ENCODE peak calls at places on chromosomes 6 and 20, in seven cellular contexts. X, V, Z, Q, W, H and Y are unnamed samples.

GRCh38 chr6:115456848-115457247 is 603.8 kb downstream of the FRK start:
- DNase-seq in X (no peak), V (no peak), Z (no peak), Q (peak; percentile 46), W (peak; percentile 60), H (no peak), Y (no peak)

GRCh38 chr6:159180001-159180400 is 10.8 kb downstream of the FNDC1 start:
- DNase-seq in X (peak; percentile 14), V (no peak), Z (no peak), Q (no peak), W (no peak), H (no peak), Y (no peak)

GRCh38 chr6:105522626-105523322 is 119.9 kb upstream of the PREP start:
- DNase-seq in X (peak; percentile 58), V (no peak), Z (peak; percentile 35), Q (no peak), W (no peak), H (peak; percentile 15), Y (no peak)

GRCh38 chr6:170462366-170463020 is 90.6 kb downstream of the PSMB1 start:
- DNase-seq in X (no peak), V (no peak), Z (no peak), Q (no peak), W (no peak), H (no peak), Y (no peak)

GRCh38 chr6:39189915-39190544 is 39.2 kb downstream of the KCNK5 start:
- DNase-seq in X (peak; percentile 3), V (peak; percentile 31), Z (no peak), Q (peak; percentile 87), W (peak; percentile 27), H (peak; percentile 84), Y (no peak)

GRCh38 chr6:124742971-124743370 is 219.3 kb upstream of the RNF217 start:
- DNase-seq in X (no peak), V (no peak), Z (no peak), Q (no peak), W (no peak), H (no peak), Y (no peak)

GRCh38 chr6:92364948-92365386 is 1054.4 kb downstream of the EPHA7 start:
- DNase-seq in X (peak; percentile 31), V (no peak), Z (peak; percentile 46), Q (no peak), W (no peak), H (no peak), Y (no peak)

GRCh38 chr20:11168026-11168425 is 494.2 kb upstream of the JAG1 start:
- DNase-seq in X (peak; percentile 61), V (no peak), Z (no peak), Q (no peak), W (no peak), H (no peak), Y (no peak)

GRCh38 chr6:157427969-157428368 is 47.0 kb downstream of the ZDHHC14 start:
- DNase-seq in X (no peak), V (no peak), Z (no peak), Q (no peak), W (no peak), H (no peak), Y (no peak)

GRCh38 chr6:44253307-44254101 is 3.8 kb downstream of the SLC35B2 start:
- DNase-seq in X (no peak), V (no peak), Z (peak; percentile 62), Q (peak; percentile 75), W (no peak), H (peak; percentile 68), Y (peak; percentile 63)

GRCh38 chr6:45462190-45463134 is 84.7 kb upstream of the SUPT3H start:
- DNase-seq in X (no peak), V (no peak), Z (no peak), Q (no peak), W (no peak), H (no peak), Y (no peak)

GRCh38 chr6:9461161-9461560 is 953.7 kb downstream of the TFAP2A start:
- DNase-seq in X (no peak), V (no peak), Z (no peak), Q (no peak), W (no peak), H (no peak), Y (no peak)

GRCh38 chr6:135936606-135937005 is 85.1 kb downstream of the PDE7B start:
- DNase-seq in X (peak; percentile 98), V (no peak), Z (peak; percentile 83), Q (no peak), W (no peak), H (no peak), Y (peak; percentile 62)

GRCh38 chr6:4804095-4804494 is 27.9 kb downstream of the CDYL start:
- DNase-seq in X (peak; percentile 77), V (no peak), Z (peak; percentile 85), Q (no peak), W (no peak), H (peak; percentile 22), Y (no peak)

GRCh38 chr6:112198582-112198981 is 55.8 kb downstream of the LAMA4 start:
- DNase-seq in X (no peak), V (no peak), Z (no peak), Q (no peak), W (no peak), H (no peak), Y (no peak)

GRCh38 chr6:13400772-13401171 is 72.4 kb upstream of the TBC1D7 start:
- DNase-seq in X (no peak), V (no peak), Z (no peak), Q (no peak), W (no peak), H (no peak), Y (no peak)

GRCh38 chr20:47531468-47531867 is 29.8 kb downstream of the NCOA3 start:
- DNase-seq in X (no peak), V (no peak), Z (no peak), Q (no peak), W (no peak), H (no peak), Y (no peak)

GRCh38 chr6:34066284-34066571 is 79.7 kb downstream of the GRM4 start:
- DNase-seq in X (no peak), V (no peak), Z (no peak), Q (no peak), W (no peak), H (no peak), Y (no peak)

GRCh38 chr6:27700337-27700736 is 211.9 kb downstream of the OR2B2 start:
- DNase-seq in X (no peak), V (no peak), Z (no peak), Q (no peak), W (no peak), H (no peak), Y (no peak)

GRCh38 chr20:40314278-40314677 is 374.8 kb downstream of the MAFB start:
- DNase-seq in X (no peak), V (no peak), Z (no peak), Q (no peak), W (no peak), H (no peak), Y (no peak)

GRCh38 chr20:1266167-1266973 is at the start of gene SNPH:
- DNase-seq in X (peak; percentile 76), V (peak; percentile 49), Z (peak; percentile 83), Q (peak; percentile 82), W (peak; percentile 47), H (peak; percentile 69), Y (no peak)

GRCh38 chr20:13392391-13392790 is 171.3 kb downstream of the ISM1 start:
- DNase-seq in X (no peak), V (no peak), Z (no peak), Q (no peak), W (no peak), H (no peak), Y (no peak)

GRCh38 chr6:36378243-36378920 is 9.1 kb downstream of the ETV7 start:
- DNase-seq in X (no peak), V (no peak), Z (no peak), Q (no peak), W (no peak), H (no peak), Y (no peak)

GRCh38 chr6:165218816-165219215 is 90.6 kb downstream of the C6orf118 start:
- DNase-seq in X (no peak), V (no peak), Z (no peak), Q (no peak), W (no peak), H (no peak), Y (no peak)

GRCh38 chr20:14986026-14986655 is 648.7 kb upstream of the FLRT3 start:
- DNase-seq in X (no peak), V (no peak), Z (no peak), Q (no peak), W (no peak), H (no peak), Y (no peak)

GRCh38 chr6:97460394-97460793 is 177.4 kb upstream of the MMS22L start:
- DNase-seq in X (no peak), V (no peak), Z (no peak), Q (no peak), W (no peak), H (no peak), Y (no peak)

GRCh38 chr20:63765082-63765873 is 25.7 kb downstream of the SLC2A4RG start:
- DNase-seq in X (no peak), V (no peak), Z (no peak), Q (no peak), W (no peak), H (no peak), Y (peak; percentile 79)

GRCh38 chr6:53032853-53033252 is 32.4 kb upstream of the FBXO9 start:
- DNase-seq in X (peak; percentile 67), V (no peak), Z (peak; percentile 57), Q (no peak), W (no peak), H (no peak), Y (no peak)

GRCh38 chr6:105883966-105884365 is 202.2 kb upstream of the PRDM1 start:
- DNase-seq in X (no peak), V (no peak), Z (no peak), Q (no peak), W (no peak), H (no peak), Y (no peak)

GRCh38 chr6:28812778-28813569 is 110.8 kb downstream of the TRIM27 start:
- DNase-seq in X (no peak), V (no peak), Z (no peak), Q (no peak), W (no peak), H (no peak), Y (no peak)
- H3K9ac ChIP-seq in X (no peak overlapping the region), V (no peak overlapping the region), Z (no peak overlapping the region), Q (no peak overlapping the region), W (no peak overlapping the region), H (no peak overlapping the region), Y (no peak overlapping the region)

DNA sequence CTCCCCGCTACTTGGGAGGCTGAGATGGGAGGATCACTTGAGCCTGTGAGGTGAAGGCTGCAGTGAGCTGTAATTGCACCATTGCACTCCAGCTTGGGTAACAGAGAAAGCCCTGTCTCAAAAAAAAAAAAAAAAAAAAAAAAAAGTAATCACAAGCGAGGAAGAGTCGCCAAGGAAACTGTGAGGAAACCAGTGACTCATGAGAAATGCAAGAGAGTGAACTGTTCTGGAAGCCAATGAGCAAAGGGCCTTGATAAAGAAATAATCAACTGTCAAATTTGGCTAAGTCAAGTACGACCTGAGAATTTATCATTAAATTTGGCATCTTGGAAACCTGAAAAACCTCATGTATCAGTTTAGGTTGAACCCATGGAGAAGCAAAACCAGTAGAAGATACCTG is 16.1 kb upstream of the LAMP5 start:
- DNase-seq in X (peak; percentile 44), V (no peak), Z (no peak), Q (no peak), W (no peak), H (no peak), Y (no peak)
- H4K8ac ChIP-seq in X (no peak overlapping the region), V (no peak overlapping the region), Z (no peak overlapping the region), Q (no peak overlapping the region), W (no peak overlapping the region), H (no peak overlapping the region), Y (no peak overlapping the region)

GRCh38 chr20:57481281-57481711 is 43.6 kb downstream of the CTCFL start:
- DNase-seq in X (no peak), V (no peak), Z (no peak), Q (no peak), W (no peak), H (no peak), Y (no peak)
- H3K4me1 ChIP-seq in X (no peaks in the 10 kb centered on the region), V (peaks cover 11% of the 10 kb centered on the region), Z (peaks cover 18% of the 10 kb centered on the region), Q (peaks cover 2% of the 10 kb centered on the region), W (peaks cover 18% of the 10 kb centered on the region), H (no peaks in the 10 kb centered on the region), Y (no peaks in the 10 kb centered on the region)

GRCh38 chr6:137043710-137044365 is 927 bp downstream of the IL20RA start:
- DNase-seq in X (peak; percentile 28), V (peak; percentile 14), Z (peak; percentile 51), Q (peak; percentile 43), W (no peak), H (peak; percentile 25), Y (no peak)
- H3K9ac ChIP-seq in X (peak overlapping the region; percentile 69), V (peak overlapping the region; percentile 31), Z (peak overlapping the region; percentile 86), Q (no peak overlapping the region), W (no peak overlapping the region), H (peak overlapping the region; percentile 64), Y (no peak overlapping the region)